ENCODE peak calls at places on chromosomes 2 and 18, in ten cellular contexts. K is body of pancreas, L is DND-41, J is choroid plexus epithelial cell, H is gastrocnemius medialis, E is upper lobe of right lung, V is HFFc6, C is heart right ventricle, N is A549, X is GM23338. W is an unnamed sample.
A peak's percentile ranks its signal among the peaks of the same experiment; 100 is the strongest.

GRCh38 chr2:225401001-225401400 is 1.5 kb downstream of the NYAP2 start:
- DNase-seq in H (no peak), K (no peak), N (no peak), J (no peak), E (no peak), V (no peak), C (no peak), X (no peak), L (no peak), W (no peak)

GRCh38 chr2:221468288-221468687 is 103.8 kb downstream of the EPHA4 start:
- DNase-seq in H (no peak), K (no peak), E (no peak), J (no peak), X (peak; percentile 84), V (no peak), L (no peak), N (no peak), C (no peak), W (no peak)

GRCh38 chr2:6864251-6864758 is 1.4 kb downstream of the CMPK2 start:
- DNase-seq in H (no peak), X (no peak), N (no peak), C (no peak), E (no peak), K (no peak), J (peak; percentile 10), V (no peak), L (no peak), W (no peak)

GRCh38 chr18:31497711-31498449 is at the start of gene DSG2:
- DNase-seq in H (no peak), E (peak; percentile 93), V (no peak), X (peak; percentile 90), K (peak; percentile 90), C (peak; percentile 51), N (peak; percentile 54), J (peak; percentile 29), L (no peak), W (peak; percentile 42)

GRCh38 chr2:11873766-11874165 is 127.3 kb downstream of the LPIN1 start:
- DNase-seq in X (no peak), C (no peak), V (no peak), E (no peak), L (no peak), H (no peak), K (no peak), N (no peak), J (peak; percentile 59), W (no peak)

GRCh38 chr2:109555346-109555900 is 58.3 kb downstream of the SEPTIN10 start:
- DNase-seq in X (no peak), V (peak; percentile 80), E (no peak), N (no peak), K (no peak), L (no peak), H (no peak), C (no peak), J (no peak), W (no peak)

GRCh38 chr2:159228006-159228655 is 58.4 kb downstream of the WDSUB1 start:
- DNase-seq in J (no peak), E (no peak), C (no peak), K (no peak), X (no peak), N (no peak), H (no peak), L (no peak), V (peak; percentile 80), W (no peak)

GRCh38 chr18:50097702-50098101 is 97.2 kb downstream of the MYO5B start:
- DNase-seq in L (no peak), X (no peak), K (peak; percentile 56), C (no peak), N (no peak), J (no peak), E (no peak), V (no peak), H (peak; percentile 49), W (no peak)

GRCh38 chr2:46812381-46813024 is 103.1 kb downstream of the MCFD2 start:
- DNase-seq in X (no peak), N (no peak), V (peak; percentile 70), K (peak; percentile 19), L (no peak), J (peak; percentile 78), E (no peak), C (peak; percentile 78), H (no peak), W (no peak)

GRCh38 chr2:18455256-18455862 is 105.1 kb downstream of the RDH14 start:
- DNase-seq in C (no peak), K (no peak), H (no peak), V (peak; percentile 54), L (no peak), E (no peak), N (no peak), J (peak; percentile 74), X (peak; percentile 50), W (no peak)

GRCh38 chr2:88451647-88452150 is 794 bp downstream of the FOXI3 start:
- DNase-seq in H (no peak), E (peak; percentile 65), L (no peak), N (no peak), X (peak; percentile 60), C (no peak), J (peak; percentile 3), V (no peak), K (peak; percentile 42), W (peak; percentile 21)

GRCh38 chr2:180322781-180323180 is 315.7 kb upstream of the CWC22 start:
- DNase-seq in C (no peak), H (no peak), J (peak; percentile 53), L (no peak), K (no peak), E (no peak), N (no peak), V (peak; percentile 41), X (no peak), W (no peak)

GRCh38 chr18:48939368-48940097 is 11.2 kb downstream of the SMAD7 start:
- DNase-seq in E (peak; percentile 75), J (no peak), C (peak; percentile 43), K (peak; percentile 39), N (no peak), X (peak; percentile 80), H (no peak), L (no peak), V (no peak), W (no peak)

GRCh38 chr2:148909114-148909513 is 34.1 kb downstream of the KIF5C start:
- DNase-seq in X (peak; percentile 27), J (peak; percentile 10), H (no peak), K (no peak), C (no peak), N (no peak), L (no peak), E (no peak), V (no peak), W (no peak)

DNA sequence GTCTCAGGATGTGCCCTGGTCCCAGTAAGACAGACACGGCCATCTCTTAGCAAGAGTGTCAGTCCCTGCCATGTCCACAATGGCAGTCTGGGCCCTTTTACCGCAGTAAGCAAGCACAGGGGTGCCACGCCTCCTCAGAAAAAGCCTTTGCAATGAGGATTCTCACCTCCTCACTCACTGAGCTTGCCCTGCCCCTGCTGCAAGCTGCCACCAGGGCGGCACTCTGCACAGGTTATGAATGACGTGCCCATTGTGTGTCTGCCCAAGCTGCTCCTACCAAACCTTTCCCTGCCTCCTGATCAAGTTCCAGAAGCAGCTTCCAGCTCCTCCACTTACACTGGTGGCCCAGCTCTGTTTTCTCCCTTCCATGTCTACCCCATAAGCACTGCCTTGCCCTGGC is 23.3 kb downstream of the ERCC3 start:
- DNase-seq in E (no peak), V (no peak), L (no peak), N (no peak), J (no peak), K (no peak), C (no peak), X (peak; percentile 15), H (no peak), W (peak; percentile 5)
- TF ChIP-seq CTCF in E (no peak), V (peak; percentile 56), L (peak; percentile 52), N (no peak), J (no peak), K (no peak), C (no peak), X (no peak), H (peak; percentile 14), W (no peak)

GRCh38 chr18:22408059-22408458 is 9.7 kb downstream of the CTAGE1 start:
- DNase-seq in X (peak; percentile 40), J (no peak), V (no peak), N (no peak), K (no peak), C (no peak), L (no peak), E (no peak), H (no peak), W (peak; percentile 2)
- TF ChIP-seq CTCF in X (peak; percentile 33), J (peak; percentile 33), V (peak; percentile 44), N (no peak), K (no peak), C (no peak), L (peak; percentile 40), E (peak; percentile 4), H (no peak), W (no peak)

GRCh38 chr2:236402016-236402784 is 138.0 kb upstream of the ASB18 start:
- DNase-seq in N (no peak), X (no peak), L (peak; percentile 9), V (no peak), K (no peak), C (no peak), E (no peak), H (no peak), J (no peak), W (no peak)

GRCh38 chr2:236405357-236405756 is 141.2 kb upstream of the ASB18 start:
- DNase-seq in K (no peak), N (no peak), V (no peak), L (no peak), J (no peak), H (no peak), X (no peak), C (no peak), E (no peak), W (no peak)

GRCh38 chr2:236404346-236404745 is 140.1 kb upstream of the ASB18 start:
- DNase-seq in V (no peak), J (no peak), C (no peak), K (no peak), E (no peak), L (no peak), N (no peak), H (no peak), X (no peak), W (no peak)

GRCh38 chr2:236403811-236404210 is 139.6 kb upstream of the ASB18 start:
- DNase-seq in N (no peak), X (no peak), J (no peak), V (no peak), C (no peak), E (no peak), L (no peak), H (no peak), K (no peak), W (no peak)

GRCh38 chr2:236403125-236403524 is 138.9 kb upstream of the ASB18 start:
- DNase-seq in H (no peak), L (no peak), E (no peak), C (no peak), K (no peak), J (no peak), X (no peak), V (no peak), N (no peak), W (no peak)
- TF ChIP-seq CTCF in H (no peak), L (no peak), E (no peak), C (no peak), K (no peak), J (no peak), X (no peak), V (no peak), N (no peak), W (no peak)

DNA sequence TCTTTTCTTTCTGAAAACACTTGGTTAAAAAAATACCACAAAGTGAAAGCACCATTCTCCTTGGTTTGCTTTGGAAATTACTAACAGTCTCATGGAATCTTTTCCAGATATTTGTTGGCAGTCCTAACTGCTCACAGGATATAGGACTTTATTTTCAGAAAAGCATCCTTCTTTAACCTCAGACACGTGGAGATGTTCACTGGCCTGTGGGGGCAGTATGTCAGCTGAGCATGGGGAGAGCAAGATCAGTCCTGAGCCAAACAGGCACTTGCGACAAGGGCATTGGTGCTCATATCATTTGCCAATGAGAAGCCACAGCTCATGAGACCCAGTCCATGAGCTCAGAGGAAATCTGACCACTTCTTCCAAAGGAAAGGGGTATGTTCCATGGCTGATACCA is 371.9 kb downstream of the NBAS start:
- DNase-seq in V (no peak), H (no peak), N (no peak), E (no peak), J (no peak), X (peak; percentile 56), K (no peak), L (no peak), C (no peak), W (no peak)
- TF ChIP-seq CTCF in V (no peak), H (no peak), N (no peak), E (no peak), J (no peak), X (peak; percentile 61), K (no peak), L (peak; percentile 28), C (no peak), W (no peak)

W was measured in activated CD8-positive, alpha-beta T cell treated with anti-CD3 and anti-CD28 coated beads for 36 hours.